ENCODE peak calls at places on chromosomes 16 and 17, in nine cellular contexts. W is tibial nerve; Y is pancreas; C is CD4-positive, alpha-beta memory T cell; Z is WERI-Rb-1; I is cardiac muscle cell; G is ovary; T is A673; F is CD4-positive, CD25-positive, alpha-beta regulatory T cell. X is an unnamed sample. For H3K36me3, the result is how much of the 10 kb centered on the place peaks cover.

GRCh38 chr16:81279375-81279774 is 35.4 kb upstream of the GAN start:
- DNase-seq in Z (no peak), G (no peak), T (no peak), Y (no peak), F (no peak), C (no peak), I (peak), W (no peak), X (no peak)

GRCh38 chr17:39867891-39868553 is at the start of gene ZPBP2:
- DNase-seq in W (no peak), F (peak), Y (no peak), T (no peak), C (no peak), G (no peak), Z (no peak), I (no peak), X (peak)

GRCh38 chr16:68094614-68094934 is 9.4 kb downstream of the NFATC3 start:
- DNase-seq in W (no peak), G (no peak), C (no peak), I (no peak), Y (no peak), Z (no peak), F (no peak), T (no peak), X (no peak)

GRCh38 chr16:70703835-70704381 is 18.1 kb upstream of the MTSS2 start:
- DNase-seq in C (no peak), Y (no peak), Z (no peak), F (no peak), W (no peak), I (no peak), G (no peak), T (no peak), X (no peak)

GRCh38 chr16:14502932-14503741 is 126.9 kb downstream of the PARN start:
- DNase-seq in Z (no peak), C (no peak), F (no peak), I (peak), G (no peak), T (no peak), W (no peak), Y (no peak), X (peak)

GRCh38 chr16:81277681-81278080 is 37.1 kb upstream of the GAN start:
- DNase-seq in Y (no peak), W (no peak), F (no peak), Z (no peak), I (no peak), T (no peak), G (no peak), C (no peak), X (no peak)

GRCh38 chr17:57130708-57131461 is 45.8 kb downstream of the AKAP1 start:
- DNase-seq in I (peak), Y (peak), T (peak), C (peak), Z (peak), G (peak), W (peak), F (peak), X (peak)

GRCh38 chr16:88566158-88566557 is 4.0 kb upstream of the ZC3H18 start:
- DNase-seq in F (no peak), G (no peak), I (peak), C (no peak), Z (no peak), W (no peak), T (peak), Y (no peak), X (no peak)

GRCh38 chr16:3282103-3282746 is 1.1 kb upstream of the ZNF263 start:
- DNase-seq in T (peak), F (no peak), G (no peak), W (no peak), I (peak), Y (no peak), C (no peak), Z (peak), X (no peak)

GRCh38 chr17:81186203-81186602 is 20.2 kb upstream of the AATK start:
- DNase-seq in C (no peak), Z (no peak), I (no peak), W (no peak), T (no peak), F (no peak), Y (no peak), G (no peak), X (no peak)

GRCh38 chr17:57033296-57033695 is 51.8 kb upstream of the AKAP1 start:
- DNase-seq in G (peak), Z (no peak), F (no peak), W (no peak), T (no peak), Y (no peak), C (no peak), I (no peak), X (no peak)

GRCh38 chr17:28101919-28102318 is 59.4 kb downstream of the NLK start:
- DNase-seq in Z (no peak), T (no peak), F (no peak), W (no peak), I (no peak), G (no peak), C (no peak), Y (no peak), X (no peak)
- H3K4me3 ChIP-seq in Z (no peak), T (no peak), F (no peak), W (no peak), I (no peak), G (no peak), C (no peak), Y (no peak), X (no peak)

GRCh38 chr16:54707813-54708212 is 222.9 kb upstream of the IRX5 start:
- DNase-seq in Y (no peak), T (no peak), Z (no peak), C (no peak), G (no peak), W (no peak), F (no peak), I (no peak), X (no peak)
- H3K36me3 ChIP-seq in Y (under half), T (under half), Z (under half), C (under half), G (under half), W (under half), F (under half), I (under half), X (under half)

GRCh38 chr17:17345294-17345597 is 42.1 kb downstream of the NT5M start:
- DNase-seq in G (no peak), Y (no peak), W (no peak), F (no peak), I (no peak), C (no peak), Z (no peak), T (no peak), X (no peak)
- H3K4me3 ChIP-seq in G (no peak), Y (no peak), W (no peak), F (no peak), I (no peak), C (no peak), Z (no peak), T (no peak), X (no peak)

DNA sequence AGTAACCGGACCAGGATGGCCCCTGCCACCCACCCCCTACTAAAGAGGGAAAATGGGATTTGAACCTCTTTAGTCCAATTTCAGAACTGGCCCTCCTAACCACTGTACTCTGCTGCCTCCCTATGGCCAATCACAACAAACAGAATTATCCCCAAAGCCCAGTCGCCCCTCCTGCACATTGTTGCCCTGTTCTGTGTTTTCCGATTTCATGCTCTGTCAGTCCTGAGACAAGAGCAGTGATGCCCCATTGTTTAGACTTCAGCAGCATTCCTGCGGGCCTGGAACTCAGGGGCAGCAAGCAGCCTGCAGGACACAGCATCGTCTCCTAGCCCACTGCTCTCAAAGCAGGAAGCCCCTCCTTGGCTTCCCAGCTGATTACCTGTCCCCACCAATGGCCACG is 20.5 kb upstream of the KLHL11 start:
- DNase-seq in C (no peak), I (no peak), W (no peak), F (no peak), Z (peak), Y (no peak), T (peak), G (no peak), X (no peak)
- H3K36me3 ChIP-seq in C (half or more), I (half or more), W (under half), F (half or more), Z (half or more), Y (under half), T (half or more), G (under half), X (under half)

GRCh38 chr17:30346211-30346831 is 12.5 kb upstream of the TMIGD1 start:
- DNase-seq in C (no peak), Y (no peak), F (no peak), W (no peak), Z (no peak), T (no peak), G (no peak), I (peak), X (no peak)

GRCh38 chr17:30343741-30344140 is 9.9 kb upstream of the TMIGD1 start:
- DNase-seq in Z (no peak), I (no peak), F (no peak), G (no peak), W (no peak), Y (no peak), T (no peak), C (no peak), X (no peak)

GRCh38 chr17:30345527-30346075 is 11.7 kb upstream of the TMIGD1 start:
- DNase-seq in Y (peak), C (no peak), T (no peak), I (peak), G (no peak), W (no peak), F (no peak), Z (no peak), X (no peak)

GRCh38 chr17:30345089-30345433 is 11.2 kb upstream of the TMIGD1 start:
- DNase-seq in T (no peak), Y (no peak), Z (no peak), W (no peak), F (no peak), C (no peak), G (no peak), I (no peak), X (no peak)

DNA sequence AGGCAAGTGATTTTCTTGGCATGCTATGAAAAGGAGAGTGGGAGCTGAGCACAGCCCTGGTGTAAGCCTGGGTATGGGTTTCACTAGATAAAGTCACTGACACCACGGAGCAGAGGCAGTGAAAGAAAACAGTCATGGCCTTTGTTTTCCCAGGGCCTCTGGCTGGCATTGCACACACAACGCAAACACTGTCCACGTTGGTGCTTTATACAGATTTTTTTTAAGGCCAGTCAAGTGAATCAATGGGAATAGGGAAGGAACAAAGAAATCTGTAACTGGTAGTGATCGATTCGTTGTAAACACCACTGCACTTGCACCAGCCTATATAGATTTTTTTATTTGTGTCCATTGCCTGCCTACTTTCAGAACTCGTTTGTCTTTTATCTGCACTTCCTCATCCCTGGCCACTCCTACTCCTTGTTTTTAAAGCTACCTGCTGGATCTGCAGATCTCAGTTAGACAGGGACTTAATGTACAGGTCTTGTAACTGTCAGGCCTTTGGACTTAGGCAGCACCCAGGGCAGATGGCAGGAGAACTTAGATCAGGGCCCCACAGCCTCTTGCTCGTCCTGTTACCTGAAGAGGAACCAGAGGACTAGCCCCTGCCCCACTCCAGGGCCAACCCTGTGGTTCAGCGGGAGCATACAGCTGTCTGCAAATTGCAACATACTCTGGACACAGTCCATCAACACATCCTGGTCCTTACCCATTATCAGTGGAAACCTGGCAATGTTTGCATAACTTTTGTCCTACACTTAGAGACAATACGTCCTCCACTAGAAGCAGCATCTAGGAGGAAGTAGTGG is 10.6 kb upstream of the TMIGD1 start:
- DNase-seq in T (no peak), I (peak), Y (peak), G (peak), W (no peak), F (no peak), C (no peak), Z (peak), X (no peak)
- H3K4me3 ChIP-seq in T (no peak), I (no peak), Y (no peak), G (no peak), W (no peak), F (no peak), C (no peak), Z (no peak), X (no peak)

DNA sequence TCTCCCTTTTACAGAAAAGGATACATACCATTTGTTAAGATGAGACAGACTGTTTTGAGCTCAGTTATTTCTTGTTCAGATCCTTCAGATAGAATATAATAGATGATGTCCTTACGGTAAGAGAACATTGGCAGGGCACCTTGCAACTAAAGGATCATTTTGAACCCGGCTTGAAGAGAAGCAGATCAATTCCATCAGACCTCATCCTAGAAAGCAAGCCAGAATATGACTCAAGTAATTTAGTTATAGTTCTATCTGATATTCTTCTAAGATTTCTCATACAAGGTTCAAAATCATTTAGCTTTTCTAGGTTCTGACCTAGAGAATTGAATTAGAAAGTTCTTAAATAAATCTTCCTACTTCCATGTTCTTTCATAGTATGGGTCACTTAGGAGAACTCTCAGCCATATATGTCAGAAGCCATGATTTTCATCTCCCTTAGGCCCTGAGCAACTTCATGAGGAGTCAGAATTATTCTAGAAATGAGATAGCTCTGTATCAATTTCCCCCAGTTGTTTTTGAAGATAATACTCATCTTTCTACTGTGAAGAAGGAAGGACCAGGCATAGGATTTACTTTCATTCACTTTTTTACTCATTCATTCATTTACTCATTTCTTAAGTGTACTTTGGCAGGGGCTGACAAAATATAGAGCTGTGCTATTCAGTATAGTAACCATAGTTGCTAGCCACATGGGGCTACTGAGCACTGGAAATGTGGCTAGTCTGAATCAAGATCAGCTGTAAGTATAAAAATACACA is 2.5 kb upstream of the CMTM1 start:
- DNase-seq in I (no peak), Y (no peak), T (no peak), F (no peak), C (no peak), Z (no peak), W (no peak), G (no peak), X (no peak)
- H3K36me3 ChIP-seq in I (under half), Y (under half), T (under half), F (half or more), C (under half), Z (half or more), W (under half), G (under half), X (under half)

GRCh38 chr17:13600475-13601316 is 1.0 kb downstream of the HS3ST3A1 start:
- DNase-seq in Y (no peak), F (no peak), C (no peak), Z (peak), T (no peak), I (peak), G (peak), W (no peak), X (no peak)
- H3K4me3 ChIP-seq in Y (peak), F (no peak), C (no peak), Z (peak), T (no peak), I (peak), G (peak), W (peak), X (no peak)